ENCODE peak calls at places on chromosomes 16 and 17, in six cellular contexts. U, K, J, X, V and A are unnamed samples. For H3K4me1, the result is how much of the 10 kb centered on the place peaks cover.

GRCh38 chr16:65600629-65601028 is 478.8 kb upstream of the CDH11 start:
- DNase-seq in X (no peak), V (no peak), K (no peak), U (no peak), J (no peak), A (no peak)

GRCh38 chr17:36629252-36629847 is 28.0 kb downstream of the MRM1 start:
- DNase-seq in J (peak), X (peak), V (peak), K (peak), U (peak), A (peak)

GRCh38 chr17:44086364-44087311 is 16.1 kb downstream of the G6PC3 start:
- DNase-seq in U (no peak), K (peak), X (peak), J (no peak), V (no peak), A (peak)

GRCh38 chr17:21061971-21062526 is 19.2 kb upstream of the USP22 start:
- DNase-seq in K (no peak), V (no peak), J (no peak), X (no peak), U (no peak), A (no peak)

GRCh38 chr17:62627904-62628603 is 584 bp downstream of the MRC2 start:
- DNase-seq in J (no peak), V (peak), K (peak), U (no peak), X (peak), A (no peak)

GRCh38 chr16:31093132-31093703 is 1.4 kb downstream of the VKORC1 start:
- DNase-seq in U (no peak), V (no peak), X (peak), J (peak), K (peak), A (no peak)

GRCh38 chr16:10388987-10389386 is 3.1 kb downstream of the ATF7IP2 start:
- DNase-seq in X (no peak), K (no peak), V (no peak), U (no peak), J (no peak), A (no peak)

GRCh38 chr16:85858984-85859817 is 39.8 kb upstream of the IRF8 start:
- DNase-seq in V (no peak), X (no peak), U (no peak), J (no peak), K (no peak), A (no peak)

GRCh38 chr16:12239953-12240485 is 263.5 kb downstream of the SNX29 start:
- DNase-seq in K (no peak), J (no peak), X (no peak), U (no peak), V (no peak), A (no peak)

GRCh38 chr16:75241955-75242354 is 9.5 kb downstream of the BCAR1 start:
- DNase-seq in K (no peak), X (no peak), V (no peak), J (no peak), U (no peak), A (no peak)

GRCh38 chr17:78798695-78799559 is 16.9 kb upstream of the CYTH1 start:
- DNase-seq in U (no peak), K (peak), X (no peak), J (no peak), V (no peak), A (no peak)

GRCh38 chr16:89094252-89094901 is 725 bp downstream of the ACSF3 start:
- DNase-seq in X (no peak), V (no peak), K (no peak), J (no peak), U (no peak), A (no peak)

GRCh38 chr17:50689251-50689650 is 18.5 kb downstream of the ANKRD40 start:
- DNase-seq in X (no peak), U (no peak), V (no peak), J (no peak), K (peak), A (no peak)

GRCh38 chr16:83952940-83953795 is at the start of gene OSGIN1:
- DNase-seq in U (peak), V (peak), X (peak), K (peak), J (peak), A (no peak)

GRCh38 chr17:29149431-29150064 is 30.6 kb downstream of the MYO18A start:
- DNase-seq in U (no peak), X (peak), K (no peak), V (no peak), J (no peak), A (no peak)

GRCh38 chr16:68397710-68398171 is 50.6 kb downstream of the SMPD3 start:
- DNase-seq in V (no peak), X (no peak), U (no peak), J (no peak), K (no peak), A (no peak)

GRCh38 chr16:68406458-68407041 is 41.8 kb downstream of the SMPD3 start:
- DNase-seq in U (no peak), V (no peak), K (peak), X (no peak), J (no peak), A (no peak)

GRCh38 chr17:69466451-69466850 is 52.0 kb downstream of the MAP2K6 start:
- DNase-seq in J (no peak), X (no peak), K (no peak), U (no peak), V (no peak), A (no peak)

GRCh38 chr17:43530303-43531081 is 15.6 kb downstream of the ETV4 start:
- DNase-seq in X (peak), U (no peak), V (peak), K (peak), J (peak), A (no peak)

GRCh38 chr16:2773188-2773968 is 3.7 kb downstream of the ELOB start:
- DNase-seq in K (no peak), V (no peak), X (no peak), J (no peak), U (no peak), A (no peak)

GRCh38 chr17:43832168-43832975 is 574 bp downstream of the MPP3 start:
- DNase-seq in X (peak), V (peak), U (no peak), K (peak), J (peak), A (no peak)

GRCh38 chr17:36128411-36128978 is 24.9 kb downstream of the CCL4 start:
- DNase-seq in K (peak), V (no peak), J (no peak), X (no peak), U (no peak), A (no peak)

GRCh38 chr16:16042076-16042475 is 92.7 kb downstream of the ABCC1 start:
- DNase-seq in U (no peak), K (peak), V (peak), J (peak), X (no peak), A (no peak)

GRCh38 chr16:58345574-58346354 is 46.5 kb upstream of the GINS3 start:
- DNase-seq in X (no peak), V (no peak), J (no peak), U (no peak), K (no peak), A (no peak)

GRCh38 chr16:27780468-27781194 is 230.7 kb downstream of the KATNIP start:
- DNase-seq in V (no peak), J (no peak), U (no peak), K (no peak), X (no peak), A (no peak)

GRCh38 chr16:15502041-15502725 is 67.8 kb downstream of the BMERB1 start:
- DNase-seq in J (no peak), V (no peak), K (peak), X (no peak), U (peak), A (no peak)

GRCh38 chr16:11423315-11424117 is 78.3 kb downstream of the RMI2 start:
- DNase-seq in X (no peak), J (no peak), V (no peak), K (no peak), U (no peak), A (no peak)

GRCh38 chr17:47265983-47266541 is 12.4 kb downstream of the ITGB3 start:
- DNase-seq in X (no peak), U (no peak), V (no peak), K (peak), J (no peak), A (no peak)

GRCh38 chr16:65855171-65856145 is 511.0 kb upstream of the CDH5 start:
- DNase-seq in X (no peak), J (no peak), K (no peak), U (no peak), V (no peak), A (no peak)

GRCh38 chr16:2715519-2715918 is 4.5 kb downstream of the PRSS27 start:
- DNase-seq in K (peak), J (peak), X (peak), U (no peak), V (peak), A (peak)

GRCh38 chr16:54937673-54938350 is 7.1 kb downstream of the IRX5 start:
- DNase-seq in K (no peak), X (no peak), U (no peak), V (no peak), J (no peak), A (no peak)

GRCh38 chr16:81711609-81712329 is 67.3 kb upstream of the PLCG2 start:
- DNase-seq in K (peak), U (no peak), X (no peak), V (no peak), J (no peak), A (no peak)
- H3K4me1 ChIP-seq in K (under half), U (under half), X (under half), V (under half), J (under half), A (under half)

GRCh38 chr17:55283256-55283965 is 18.7 kb downstream of the HLF start:
- DNase-seq in X (no peak), K (no peak), J (no peak), U (no peak), V (no peak), A (no peak)
- H3K4me3 ChIP-seq in X (no peak), K (no peak), J (no peak), U (no peak), V (no peak), A (no peak)

GRCh38 chr16:3949287-3949686 is 68.8 kb upstream of the CREBBP start:
- DNase-seq in V (peak), K (no peak), J (peak), X (peak), U (no peak), A (no peak)
- H3K27ac ChIP-seq in V (peak), K (no peak), J (peak), X (peak), U (peak), A (no peak)

DNA sequence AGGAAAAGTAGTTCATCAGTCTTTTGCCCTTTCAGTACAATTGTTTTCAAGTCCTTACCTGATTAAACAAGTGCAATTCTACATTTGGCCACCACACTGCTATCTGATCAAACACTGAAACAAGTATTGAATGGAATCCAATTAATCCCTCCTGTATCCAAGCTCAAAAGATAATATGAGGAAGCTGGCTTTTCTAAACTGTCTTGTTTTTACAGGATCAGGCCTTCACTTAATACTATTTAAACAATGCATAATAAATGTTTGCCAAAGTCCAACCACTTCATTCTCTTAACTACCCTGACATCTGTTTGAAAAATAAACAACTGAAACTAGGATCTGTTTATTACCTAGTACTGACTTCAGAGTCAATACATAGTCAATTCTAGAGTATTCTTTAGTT is 131.6 kb downstream of the MRTFB start:
- DNase-seq in U (no peak), X (no peak), J (no peak), K (peak), V (no peak), A (no peak)
- H3K4me1 ChIP-seq in U (under half), X (under half), J (under half), K (under half), V (under half), A (under half)

DNA sequence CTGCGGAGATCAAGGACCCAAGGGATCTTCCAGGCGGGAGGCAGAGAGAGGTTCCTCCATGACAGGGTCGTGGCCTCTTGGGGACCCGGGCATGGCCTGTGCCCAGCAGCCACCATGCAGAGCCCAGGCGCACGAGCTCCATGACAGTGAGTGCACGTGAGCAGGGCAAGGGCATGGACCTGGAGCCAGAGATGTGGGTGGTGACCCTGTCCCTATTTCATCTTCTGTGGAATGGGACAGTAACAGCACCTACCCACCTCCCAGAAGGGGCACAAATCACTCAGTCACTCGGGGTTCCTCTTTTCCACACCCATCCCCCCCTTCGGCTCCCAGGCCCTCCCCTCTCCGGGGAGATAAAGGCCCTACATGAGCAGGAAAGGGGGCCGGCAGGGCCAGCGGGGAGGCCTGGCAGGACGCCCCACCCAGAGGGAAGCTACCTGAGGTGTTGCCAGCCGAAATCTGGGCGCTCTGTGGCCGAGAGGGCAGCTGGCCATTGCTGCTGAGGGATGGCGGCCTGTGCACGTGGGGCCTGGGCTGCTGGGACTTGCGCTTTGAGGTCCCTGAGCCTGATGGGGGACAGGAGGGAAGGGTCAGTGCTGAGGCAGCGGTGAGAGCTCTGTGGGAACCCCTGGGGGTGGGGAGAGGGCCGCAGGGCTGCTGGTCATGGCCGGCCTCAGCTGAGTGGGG is 10.4 kb downstream of the UBALD2 start:
- DNase-seq in U (no peak), X (no peak), V (no peak), K (no peak), J (no peak), A (no peak)
- H3K4me3 ChIP-seq in U (no peak), X (no peak), V (no peak), K (no peak), J (no peak), A (no peak)

GRCh38 chr17:8149419-8150193 is 2.6 kb downstream of the PER1 start:
- DNase-seq in X (no peak), J (no peak), K (no peak), U (no peak), V (peak), A (no peak)
- H3K27ac ChIP-seq in X (peak), J (peak), K (no peak), U (no peak), V (peak), A (peak)

GRCh38 chr17:38421224-38421841 is 6.9 kb upstream of the ARHGAP23 start:
- DNase-seq in V (no peak), X (no peak), K (peak), U (no peak), J (no peak), A (no peak)
- H3K4me1 ChIP-seq in V (half or more), X (under half), K (under half), U (under half), J (under half), A (under half)